ENCODE peak calls at places on chromosomes 5 and 9, in four cellular contexts. C, T, E and H are unnamed samples. For H3K4me1, the result is how much of the 10 kb centered on the place peaks cover.

GRCh38 chr5:154365823-154366222 is 80.0 kb upstream of the SAP30L start:
- DNase-seq in C (peak), T (peak), E (no peak), H (no peak)

GRCh38 chr9:115985657-115986056 is 167.9 kb upstream of the PAPPA start:
- DNase-seq in C (no peak), T (no peak), E (no peak), H (no peak)

GRCh38 chr9:94449486-94449885 is 105.4 kb upstream of the PCAT7 start:
- DNase-seq in C (no peak), T (no peak), E (no peak), H (no peak)

GRCh38 chr5:95631265-95631957 is 11.5 kb downstream of the GPR150 start:
- DNase-seq in C (peak), T (peak), E (no peak), H (no peak)

GRCh38 chr9:109411818-109412352 is 86.2 kb downstream of the PTPN3 start:
- DNase-seq in C (no peak), T (peak), E (no peak), H (no peak)

GRCh38 chr9:13118294-13118693 is 161.2 kb downstream of the MPDZ start:
- DNase-seq in C (no peak), T (no peak), E (no peak), H (no peak)

GRCh38 chr9:87516222-87516930 is 18.7 kb downstream of the DAPK1 start:
- DNase-seq in C (no peak), T (no peak), E (peak), H (peak)

GRCh38 chr5:176606875-176607274 is 3.1 kb downstream of the GPRIN1 start:
- DNase-seq in C (no peak), T (no peak), E (no peak), H (no peak)

GRCh38 chr9:121688149-121688680 is 36.8 kb downstream of the DAB2IP start:
- DNase-seq in C (no peak), T (no peak), E (no peak), H (no peak)

GRCh38 chr5:56282241-56282640 is 49.1 kb upstream of the ANKRD55 start:
- DNase-seq in C (no peak), T (peak), E (no peak), H (no peak)

GRCh38 chr5:181100121-181101015 is 30.6 kb downstream of the OR2V1 start:
- DNase-seq in C (no peak), T (no peak), E (no peak), H (no peak)

GRCh38 chr5:149745944-149746326 is 15.8 kb downstream of the PPARGC1B start:
- DNase-seq in C (no peak), T (no peak), E (no peak), H (no peak)

GRCh38 chr5:96975656-96976055 is 39.8 kb downstream of the LNPEP start:
- DNase-seq in C (no peak), T (peak), E (no peak), H (no peak)

GRCh38 chr9:94639045-94639995 is at the start of gene FBP1:
- DNase-seq in C (no peak), T (no peak), E (peak), H (no peak)

GRCh38 chr5:139488269-139488668 is 5.7 kb upstream of the STING1 start:
- DNase-seq in C (no peak), T (no peak), E (no peak), H (peak)

GRCh38 chr5:41925555-41925946 is 470 bp downstream of the FBXO4 start:
- DNase-seq in C (peak), T (peak), E (peak), H (peak)

GRCh38 chr5:134462047-134462575 is 50.4 kb upstream of the CDKN2AIPNL start:
- DNase-seq in C (no peak), T (no peak), E (peak), H (no peak)

GRCh38 chr5:140966293-140967225 is at the start of gene PCDHAC2:
- DNase-seq in C (peak), T (no peak), E (peak), H (no peak)

GRCh38 chr9:105320568-105320967 is 76.1 kb downstream of the SLC44A1 start:
- DNase-seq in C (no peak), T (no peak), E (no peak), H (no peak)

GRCh38 chr5:6585939-6586646 is 46.8 kb downstream of the NSUN2 start:
- DNase-seq in C (no peak), T (no peak), E (no peak), H (no peak)

GRCh38 chr9:92140074-92140753 is 25.0 kb upstream of the SPTLC1 start:
- DNase-seq in C (peak), T (peak), E (peak), H (peak)

GRCh38 chr5:14204785-14205321 is 61.7 kb downstream of the TRIO start:
- DNase-seq in C (peak), T (peak), E (peak), H (peak)

GRCh38 chr5:168885324-168886120 is 306.4 kb upstream of the PANK3 start:
- DNase-seq in C (no peak), T (no peak), E (no peak), H (no peak)

GRCh38 chr5:22651355-22651754 is 201.8 kb downstream of the CDH12 start:
- DNase-seq in C (peak), T (no peak), E (no peak), H (no peak)

GRCh38 chr9:79195904-79196303 is 375.9 kb upstream of the TLE4 start:
- DNase-seq in C (no peak), T (peak), E (no peak), H (no peak)

GRCh38 chr9:112174223-112174964 is 703 bp downstream of the SUSD1 start:
- DNase-seq in C (peak), T (peak), E (peak), H (peak)

GRCh38 chr5:146428658-146429057 is 18.5 kb upstream of the TCERG1 start:
- DNase-seq in C (peak), T (no peak), E (no peak), H (no peak)

GRCh38 chr5:127028822-127029457 is 1.4 kb downstream of the MARCHF3 start:
- DNase-seq in C (no peak), T (peak), E (no peak), H (no peak)

GRCh38 chr5:126831175-126831574 is 54.2 kb downstream of the LMNB1 start:
- DNase-seq in C (no peak), T (no peak), E (no peak), H (no peak)

GRCh38 chr9:78144663-78145377 is 91.1 kb upstream of the CEP78 start:
- DNase-seq in C (no peak), T (no peak), E (no peak), H (no peak)

GRCh38 chr5:153818626-153819025 is 220.1 kb downstream of the FAM114A2 start:
- DNase-seq in C (peak), T (no peak), E (no peak), H (no peak)

GRCh38 chr5:4252322-4252721 is 656.7 kb downstream of the IRX1 start:
- DNase-seq in C (no peak), T (no peak), E (no peak), H (no peak)

GRCh38 chr9:93072383-93072795 is 13.9 kb downstream of the SUSD3 start:
- DNase-seq in C (no peak), T (peak), E (no peak), H (no peak)

GRCh38 chr9:107539427-107540154 is 50.0 kb upstream of the KLF4 start:
- DNase-seq in C (peak), T (no peak), E (no peak), H (peak)

GRCh38 chr9:82431121-82431520 is 442.5 kb downstream of the SPATA31D1 start:
- DNase-seq in C (no peak), T (no peak), E (peak), H (no peak)

GRCh38 chr5:73691301-73691700 is 65.3 kb downstream of the ARHGEF28 start:
- DNase-seq in C (no peak), T (peak), E (no peak), H (no peak)

GRCh38 chr5:527646-528591 is 3.7 kb upstream of the SLC9A3 start:
- DNase-seq in C (no peak), T (no peak), E (peak), H (no peak)

GRCh38 chr9:133953621-133953975 is 38.5 kb downstream of the VAV2 start:
- DNase-seq in C (no peak), T (no peak), E (peak), H (no peak)

GRCh38 chr9:133955821-133956411 is 36.2 kb downstream of the VAV2 start:
- DNase-seq in C (no peak), T (peak), E (peak), H (no peak)

GRCh38 chr9:133956520-133957076 is 35.5 kb downstream of the VAV2 start:
- DNase-seq in C (peak), T (peak), E (peak), H (no peak)

GRCh38 chr9:133953976-133954709 is 38.0 kb downstream of the VAV2 start:
- DNase-seq in C (no peak), T (no peak), E (peak), H (no peak)

GRCh38 chr9:133954862-133955529 is 37.1 kb downstream of the VAV2 start:
- DNase-seq in C (no peak), T (no peak), E (peak), H (no peak)
- H3K4me3 ChIP-seq in C (no peak), T (no peak), E (no peak), H (no peak)

DNA sequence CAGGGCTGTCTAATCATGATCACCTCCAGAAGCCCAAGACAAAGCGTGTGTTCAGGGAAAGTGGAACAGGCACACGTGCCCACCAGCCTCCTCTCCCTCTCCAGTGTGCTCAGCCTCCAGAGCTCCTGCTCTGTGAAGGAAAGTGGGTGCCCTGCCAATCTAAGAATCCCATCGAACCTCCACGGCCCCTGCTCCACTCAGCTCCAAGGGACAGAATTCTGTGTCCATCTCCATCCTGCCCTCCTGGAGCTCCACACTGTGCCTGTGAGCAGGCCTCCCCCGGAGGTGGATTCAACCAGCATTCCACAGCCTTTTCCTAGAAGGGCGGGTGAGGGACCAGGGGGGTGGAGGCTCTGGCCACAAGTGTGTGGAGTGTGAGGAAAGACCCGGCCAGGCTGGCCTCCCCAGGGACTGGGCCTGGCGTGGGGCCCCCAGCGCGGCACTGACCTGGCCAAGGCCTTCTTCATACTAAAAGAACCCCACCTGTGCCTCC is 6.0 kb downstream of the EEIG1 start:
- DNase-seq in C (no peak), T (no peak), E (peak), H (no peak)
- H3K4me1 ChIP-seq in C (under half), T (under half), E (half or more), H (half or more)

GRCh38 chr9:1878817-1879216 is 136.3 kb upstream of the SMARCA2 start:
- DNase-seq in C (no peak), T (no peak), E (no peak), H (no peak)

GRCh38 chr9:1877951-1878350 is 137.2 kb upstream of the SMARCA2 start:
- DNase-seq in C (no peak), T (no peak), E (no peak), H (no peak)

GRCh38 chr9:1879501-1879900 is 135.6 kb upstream of the SMARCA2 start:
- DNase-seq in C (no peak), T (no peak), E (no peak), H (no peak)

GRCh38 chr9:1881708-1882351 is 133.3 kb upstream of the SMARCA2 start:
- DNase-seq in C (peak), T (no peak), E (no peak), H (no peak)

DNA sequence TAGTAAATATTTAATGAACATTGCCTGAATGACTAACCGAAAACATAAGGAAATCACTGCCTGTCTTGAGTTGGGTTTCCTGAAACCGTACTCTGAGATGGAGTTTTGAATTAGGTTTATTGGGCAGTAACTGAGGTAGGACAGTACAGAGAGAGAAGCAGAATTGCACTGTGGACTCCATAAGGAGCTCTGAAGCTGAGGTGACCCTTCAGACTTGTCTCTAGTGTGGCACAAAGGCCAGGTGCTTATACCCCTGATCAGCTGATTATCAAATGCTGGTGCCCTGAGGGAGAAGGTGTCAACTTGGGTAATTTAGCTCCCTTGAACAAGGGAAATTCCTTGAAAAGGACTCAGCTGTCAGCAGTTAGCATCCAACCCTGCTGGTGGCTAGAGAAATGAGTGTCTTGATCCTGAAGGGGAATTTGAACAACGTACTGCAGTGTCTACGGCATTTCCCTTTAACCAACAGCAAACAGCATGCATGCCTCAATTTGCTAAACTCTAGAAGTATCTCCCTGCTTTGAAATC is 135.0 kb upstream of the SMARCA2 start:
- DNase-seq in C (no peak), T (no peak), E (no peak), H (no peak)
- H3K4me3 ChIP-seq in C (no peak), T (no peak), E (no peak), H (no peak)

DNA sequence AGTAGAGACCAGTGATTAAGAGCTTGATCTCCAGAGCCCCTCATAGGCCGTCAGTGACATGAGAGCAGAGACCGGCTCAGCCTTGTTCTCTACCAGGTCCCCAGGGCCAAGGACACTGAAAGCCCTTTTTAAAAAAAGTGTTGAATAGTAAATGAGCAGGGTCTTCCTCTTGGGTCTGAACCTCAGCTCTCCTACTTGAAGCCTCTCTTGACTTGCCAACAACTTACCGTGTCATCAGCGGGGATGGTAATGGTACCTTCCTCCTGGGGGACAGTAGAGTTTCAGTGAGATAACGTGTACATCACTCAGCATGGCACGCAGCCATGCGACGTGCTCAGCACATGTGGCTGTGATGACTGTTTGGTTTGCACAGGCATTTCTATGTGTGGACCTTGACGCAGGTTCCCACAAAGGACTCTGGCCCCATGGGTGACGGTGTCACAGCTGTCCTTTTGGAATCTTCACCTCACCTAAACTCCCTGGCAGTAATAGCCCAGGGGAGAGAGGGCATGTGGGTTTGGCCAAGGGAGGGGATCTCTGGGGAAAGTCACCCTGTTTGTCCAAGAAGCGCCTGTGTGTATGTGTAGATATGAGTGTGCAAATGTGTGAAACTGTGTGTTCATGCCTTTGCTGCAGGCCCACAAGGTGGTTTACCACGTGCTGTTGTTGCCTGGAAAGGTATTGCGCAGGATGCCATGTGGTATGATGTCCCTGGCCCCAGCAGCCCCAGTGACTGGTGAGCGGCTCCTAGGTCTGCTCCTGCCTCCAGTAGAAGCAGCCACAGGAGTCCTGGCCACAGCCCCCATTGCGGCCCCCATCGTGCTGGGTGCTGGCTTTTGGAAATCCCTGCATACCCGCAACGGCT is 18.7 kb downstream of the ERGIC1 start:
- DNase-seq in C (no peak), T (peak), E (peak), H (no peak)
- H3K4me1 ChIP-seq in C (under half), T (under half), E (half or more), H (under half)

GRCh38 chr5:112121268-112121667 is 297.8 kb downstream of the EPB41L4A start:
- DNase-seq in C (no peak), T (peak), E (no peak), H (no peak)
- H3K4me3 ChIP-seq in C (no peak), T (no peak), E (no peak), H (no peak)